ENCODE peak calls at places on chromosomes 12 and 14, in six cellular contexts. One of them, this sample, is unnamed. For H3K4me1, the result is how much of the 10 kb centered on the place peaks cover.

GRCh38 chr12:107131832-107132616 is 38.7 kb upstream of the CRY1 start:
- DNase-seq in H9: peak
- DNase-seq in IMR-90: peak
- DNase-seq in MM.1S: peak
- DNase-seq in neural progenitor cell: peak
- DNase-seq in GM23248: peak
- DNase-seq in this sample: no peak

GRCh38 chr14:89420502-89420901 is 3.5 kb upstream of the FOXN3 start:
- DNase-seq in MM.1S: no peak
- DNase-seq in IMR-90: no peak
- DNase-seq in H9: no peak
- DNase-seq in neural progenitor cell: no peak
- DNase-seq in GM23248: no peak
- DNase-seq in this sample: no peak

GRCh38 chr12:15648564-15648963 is 140.6 kb downstream of the EPS8 start:
- DNase-seq in GM23248: peak
- DNase-seq in H9: no peak
- DNase-seq in IMR-90: no peak
- DNase-seq in neural progenitor cell: no peak
- DNase-seq in MM.1S: no peak
- DNase-seq in this sample: no peak

GRCh38 chr14:101077511-101078074 is 174.1 kb upstream of the RTL1 start:
- DNase-seq in MM.1S: no peak
- DNase-seq in neural progenitor cell: peak
- DNase-seq in IMR-90: peak
- DNase-seq in GM23248: peak
- DNase-seq in H9: peak
- DNase-seq in this sample: peak

GRCh38 chr12:13116971-13117370 is 13.5 kb upstream of the GSG1 start:
- DNase-seq in H9: no peak
- DNase-seq in IMR-90: no peak
- DNase-seq in MM.1S: no peak
- DNase-seq in neural progenitor cell: peak
- DNase-seq in GM23248: peak
- DNase-seq in this sample: no peak

GRCh38 chr12:120264511-120265202 is 873 bp downstream of the PXN start:
- DNase-seq in H9: no peak
- DNase-seq in IMR-90: no peak
- DNase-seq in GM23248: no peak
- DNase-seq in MM.1S: no peak
- DNase-seq in neural progenitor cell: no peak
- DNase-seq in this sample: no peak

GRCh38 chr12:69252033-69252432 is 12.7 kb downstream of the CPSF6 start:
- DNase-seq in GM23248: peak
- DNase-seq in neural progenitor cell: peak
- DNase-seq in MM.1S: no peak
- DNase-seq in IMR-90: no peak
- DNase-seq in H9: no peak
- DNase-seq in this sample: no peak

GRCh38 chr14:92644601-92645515 is 103.6 kb downstream of the LGMN start:
- DNase-seq in MM.1S: no peak
- DNase-seq in GM23248: no peak
- DNase-seq in IMR-90: no peak
- DNase-seq in H9: no peak
- DNase-seq in neural progenitor cell: no peak
- DNase-seq in this sample: no peak

GRCh38 chr12:89862511-89863331 is 154.1 kb upstream of the ATP2B1 start:
- DNase-seq in IMR-90: no peak
- DNase-seq in H9: no peak
- DNase-seq in GM23248: no peak
- DNase-seq in neural progenitor cell: no peak
- DNase-seq in MM.1S: peak
- DNase-seq in this sample: peak

GRCh38 chr12:49583361-49584094 is 15.6 kb upstream of the MCRS1 start:
- DNase-seq in neural progenitor cell: no peak
- DNase-seq in MM.1S: no peak
- DNase-seq in IMR-90: peak
- DNase-seq in GM23248: peak
- DNase-seq in H9: no peak
- DNase-seq in this sample: no peak

GRCh38 chr12:26156201-26156871 is 31.5 kb upstream of the BHLHE41 start:
- DNase-seq in MM.1S: peak
- DNase-seq in neural progenitor cell: no peak
- DNase-seq in H9: no peak
- DNase-seq in IMR-90: no peak
- DNase-seq in GM23248: no peak
- DNase-seq in this sample: no peak

GRCh38 chr12:74689071-74689655 is 151.5 kb downstream of the ATXN7L3B start:
- DNase-seq in IMR-90: peak
- DNase-seq in MM.1S: peak
- DNase-seq in H9: no peak
- DNase-seq in GM23248: peak
- DNase-seq in neural progenitor cell: peak
- DNase-seq in this sample: no peak

GRCh38 chr14:81275995-81276698 is 55.4 kb upstream of the GTF2A1 start:
- DNase-seq in neural progenitor cell: no peak
- DNase-seq in MM.1S: no peak
- DNase-seq in IMR-90: no peak
- DNase-seq in GM23248: no peak
- DNase-seq in H9: no peak
- DNase-seq in this sample: no peak

GRCh38 chr14:22980672-22981089 is 1.7 kb downstream of the AJUBA start:
- DNase-seq in GM23248: peak
- DNase-seq in MM.1S: no peak
- DNase-seq in neural progenitor cell: peak
- DNase-seq in IMR-90: peak
- DNase-seq in H9: peak
- DNase-seq in this sample: peak

GRCh38 chr14:65072937-65073336 is 29.4 kb downstream of the MAX start:
- DNase-seq in neural progenitor cell: no peak
- DNase-seq in MM.1S: no peak
- DNase-seq in IMR-90: no peak
- DNase-seq in GM23248: no peak
- DNase-seq in H9: no peak
- DNase-seq in this sample: no peak

GRCh38 chr12:124782132-124782531 is 81.5 kb downstream of the SCARB1 start:
- DNase-seq in GM23248: no peak
- DNase-seq in IMR-90: no peak
- DNase-seq in MM.1S: no peak
- DNase-seq in neural progenitor cell: no peak
- DNase-seq in H9: no peak
- DNase-seq in this sample: no peak

GRCh38 chr12:76591461-76591860 is 31.9 kb upstream of the OSBPL8 start:
- DNase-seq in IMR-90: peak
- DNase-seq in H9: no peak
- DNase-seq in GM23248: peak
- DNase-seq in MM.1S: no peak
- DNase-seq in neural progenitor cell: no peak
- DNase-seq in this sample: no peak

GRCh38 chr12:57832966-57833365 is 13.6 kb downstream of the CTDSP2 start:
- DNase-seq in MM.1S: no peak
- DNase-seq in H9: no peak
- DNase-seq in neural progenitor cell: peak
- DNase-seq in GM23248: peak
- DNase-seq in IMR-90: no peak
- DNase-seq in this sample: no peak

GRCh38 chr14:59439256-59440015 is 25.7 kb downstream of the GPR135 start:
- DNase-seq in MM.1S: no peak
- DNase-seq in neural progenitor cell: no peak
- DNase-seq in H9: no peak
- DNase-seq in GM23248: peak
- DNase-seq in IMR-90: peak
- DNase-seq in this sample: no peak

GRCh38 chr12:23857201-23857600 is 92.3 kb downstream of the SOX5 start:
- DNase-seq in neural progenitor cell: no peak
- DNase-seq in H9: no peak
- DNase-seq in GM23248: no peak
- DNase-seq in MM.1S: no peak
- DNase-seq in IMR-90: no peak
- DNase-seq in this sample: no peak

GRCh38 chr14:103081951-103082350 is 2.1 kb upstream of the LBHD2 start:
- DNase-seq in GM23248: no peak
- DNase-seq in IMR-90: no peak
- DNase-seq in neural progenitor cell: no peak
- DNase-seq in MM.1S: no peak
- DNase-seq in H9: no peak
- DNase-seq in this sample: no peak

DNA sequence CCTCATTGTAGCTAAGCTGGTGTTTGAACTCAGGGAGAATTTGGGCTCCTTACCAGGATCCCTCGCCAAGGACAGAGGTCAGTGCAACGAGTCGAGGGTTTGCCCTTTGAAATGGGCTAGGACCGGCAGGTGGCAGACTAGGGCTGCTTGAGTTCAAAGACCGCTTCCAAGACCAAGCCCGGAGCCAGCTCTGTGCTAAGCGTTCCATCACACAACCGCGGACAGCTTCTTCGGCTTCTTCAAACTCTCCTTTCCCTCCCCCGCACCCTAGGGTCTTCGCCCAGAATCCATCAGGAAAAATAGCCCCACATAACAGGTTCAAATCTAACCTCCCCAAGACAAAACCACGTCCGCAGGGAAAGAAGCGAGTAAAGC is 709 bp upstream of the FLVCR2 start:
- DNase-seq in neural progenitor cell: peak
- DNase-seq in IMR-90: peak
- DNase-seq in MM.1S: peak
- DNase-seq in H9: peak
- DNase-seq in GM23248: peak
- DNase-seq in this sample: peak
- H3K9ac ChIP-seq in neural progenitor cell: no peak
- H3K9ac ChIP-seq in IMR-90: peak
- H3K9ac ChIP-seq in MM.1S: no peak
- H3K9ac ChIP-seq in H9: no peak
- H3K9ac ChIP-seq in GM23248: peak
- H3K9ac ChIP-seq in this sample: no peak

GRCh38 chr12:131003676-131004075 is 50.0 kb downstream of the ADGRD1 start:
- DNase-seq in H9: no peak
- DNase-seq in neural progenitor cell: peak
- DNase-seq in IMR-90: no peak
- DNase-seq in GM23248: no peak
- DNase-seq in MM.1S: no peak
- DNase-seq in this sample: no peak

GRCh38 chr12:131004166-131004565 is 50.5 kb downstream of the ADGRD1 start:
- DNase-seq in neural progenitor cell: no peak
- DNase-seq in IMR-90: no peak
- DNase-seq in GM23248: no peak
- DNase-seq in MM.1S: no peak
- DNase-seq in H9: no peak
- DNase-seq in this sample: no peak

GRCh38 chr12:131002271-131002670 is 48.6 kb downstream of the ADGRD1 start:
- DNase-seq in MM.1S: no peak
- DNase-seq in neural progenitor cell: no peak
- DNase-seq in H9: no peak
- DNase-seq in GM23248: no peak
- DNase-seq in IMR-90: no peak
- DNase-seq in this sample: no peak

GRCh38 chr12:131001493-131001892 is 47.8 kb downstream of the ADGRD1 start:
- DNase-seq in IMR-90: no peak
- DNase-seq in H9: no peak
- DNase-seq in MM.1S: no peak
- DNase-seq in neural progenitor cell: no peak
- DNase-seq in GM23248: peak
- DNase-seq in this sample: no peak

GRCh38 chr12:131003036-131003435 is 49.3 kb downstream of the ADGRD1 start:
- DNase-seq in IMR-90: no peak
- DNase-seq in neural progenitor cell: no peak
- DNase-seq in GM23248: no peak
- DNase-seq in MM.1S: no peak
- DNase-seq in H9: no peak
- DNase-seq in this sample: no peak
- H3K4me1 ChIP-seq in IMR-90: under half
- H3K4me1 ChIP-seq in neural progenitor cell: under half
- H3K4me1 ChIP-seq in GM23248: under half
- H3K4me1 ChIP-seq in MM.1S: under half
- H3K4me1 ChIP-seq in H9: under half
- H3K4me1 ChIP-seq in this sample: under half

DNA sequence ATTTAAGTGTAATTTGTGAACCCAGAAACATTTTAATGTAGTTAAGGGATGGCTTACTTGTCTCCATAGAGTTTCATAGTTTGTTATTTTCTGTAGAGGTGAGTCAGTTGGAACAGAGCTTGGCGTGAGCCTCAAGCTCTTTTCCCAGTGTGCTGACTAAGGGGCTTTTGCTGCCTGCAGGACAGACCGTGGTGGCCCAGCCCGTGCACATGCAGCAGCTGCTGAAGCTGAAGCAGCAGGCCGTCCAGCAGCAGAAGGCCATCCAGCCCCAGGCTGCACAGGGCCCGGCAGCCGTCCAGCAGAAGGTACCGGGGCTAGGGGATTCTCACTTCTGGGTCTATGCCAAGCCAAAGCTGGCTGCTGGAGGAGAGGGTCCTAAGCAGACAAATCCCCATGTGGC is 76.9 kb downstream of the DDX51 start:
- DNase-seq in MM.1S: no peak
- DNase-seq in GM23248: no peak
- DNase-seq in neural progenitor cell: no peak
- DNase-seq in H9: no peak
- DNase-seq in IMR-90: peak
- DNase-seq in this sample: no peak
- H3K9ac ChIP-seq in MM.1S: no peak
- H3K9ac ChIP-seq in GM23248: no peak
- H3K9ac ChIP-seq in neural progenitor cell: no peak
- H3K9ac ChIP-seq in H9: no peak
- H3K9ac ChIP-seq in IMR-90: no peak
- H3K9ac ChIP-seq in this sample: peak

GRCh38 chr14:99252443-99252939 is 19.5 kb downstream of the BCL11B start:
- DNase-seq in IMR-90: no peak
- DNase-seq in H9: no peak
- DNase-seq in neural progenitor cell: no peak
- DNase-seq in MM.1S: no peak
- DNase-seq in GM23248: no peak
- DNase-seq in this sample: no peak

GRCh38 chr14:99252940-99253868 is 18.8 kb downstream of the BCL11B start:
- DNase-seq in GM23248: no peak
- DNase-seq in neural progenitor cell: no peak
- DNase-seq in H9: no peak
- DNase-seq in MM.1S: no peak
- DNase-seq in IMR-90: no peak
- DNase-seq in this sample: no peak

GRCh38 chr14:99254391-99255009 is 17.5 kb downstream of the BCL11B start:
- DNase-seq in H9: no peak
- DNase-seq in GM23248: no peak
- DNase-seq in IMR-90: no peak
- DNase-seq in neural progenitor cell: no peak
- DNase-seq in MM.1S: no peak
- DNase-seq in this sample: no peak

GRCh38 chr14:99255621-99256482 is 16.1 kb downstream of the BCL11B start:
- DNase-seq in neural progenitor cell: no peak
- DNase-seq in H9: no peak
- DNase-seq in IMR-90: no peak
- DNase-seq in MM.1S: no peak
- DNase-seq in GM23248: no peak
- DNase-seq in this sample: no peak

DNA sequence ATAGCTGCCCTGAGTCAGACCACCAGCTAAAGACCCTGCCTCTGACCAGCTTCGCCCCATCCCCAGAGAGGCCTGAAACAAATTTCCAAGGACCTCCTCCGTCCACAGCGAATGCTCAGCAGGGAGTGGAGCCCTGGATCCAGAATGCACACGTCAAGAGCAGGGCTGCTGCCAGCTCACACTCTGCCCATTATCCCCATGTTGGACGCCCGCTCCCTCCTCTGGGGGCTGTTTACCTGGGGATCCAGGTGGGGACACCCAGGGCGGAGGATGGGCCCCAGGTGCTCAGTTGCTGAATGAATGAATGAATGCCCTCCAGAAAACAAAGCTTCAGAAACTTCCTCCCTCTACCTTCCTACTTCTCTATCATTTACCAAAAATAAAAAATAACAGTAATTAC is 18.1 kb downstream of the BCL11B start:
- DNase-seq in GM23248: no peak
- DNase-seq in MM.1S: no peak
- DNase-seq in H9: no peak
- DNase-seq in IMR-90: no peak
- DNase-seq in neural progenitor cell: no peak
- DNase-seq in this sample: no peak
- H3K4me1 ChIP-seq in GM23248: under half
- H3K4me1 ChIP-seq in MM.1S: under half
- H3K4me1 ChIP-seq in H9: under half
- H3K4me1 ChIP-seq in IMR-90: under half
- H3K4me1 ChIP-seq in neural progenitor cell: under half
- H3K4me1 ChIP-seq in this sample: half or more

This sample was measured in DND-41.